ENCODE peak calls at places on chromosome X, in seven cellular contexts. S, P, U, K, F, R and L are unnamed samples.

GRCh38 chrX:109855501-109855900 is 122.4 kb upstream of the ACSL4 start:
- DNase-seq in U (no peak), F (no peak), R (no peak), P (peak; percentile 63), K (no peak), S (no peak), L (no peak)

GRCh38 chrX:39260965-39261364 is 459.7 kb downstream of the MID1IP1 start:
- DNase-seq in K (no peak), S (no peak), P (no peak), U (no peak), F (no peak), R (no peak), L (no peak)

GRCh38 chrX:118272237-118272636 is 73.7 kb upstream of the WDR44 start:
- DNase-seq in P (no peak), F (no peak), K (no peak), U (no peak), S (no peak), R (no peak), L (no peak)

GRCh38 chrX:150933945-150934350 is 35.5 kb upstream of the CD99L2 start:
- DNase-seq in U (no peak), F (no peak), P (no peak), R (no peak), S (no peak), K (no peak), L (no peak)

GRCh38 chrX:39162322-39162721 is 361.1 kb downstream of the MID1IP1 start:
- DNase-seq in S (no peak), K (peak; percentile 53), F (no peak), R (no peak), P (no peak), U (no peak), L (no peak)

GRCh38 chrX:68837119-68837518 is 8.3 kb downstream of the EFNB1 start:
- DNase-seq in R (no peak), K (no peak), U (no peak), P (no peak), F (no peak), S (no peak), L (no peak)

GRCh38 chrX:134533952-134534351 is 74.0 kb downstream of the HPRT1 start:
- DNase-seq in R (no peak), S (no peak), K (no peak), U (no peak), P (no peak), F (no peak), L (no peak)

GRCh38 chrX:18146009-18146408 is 74.7 kb downstream of the BEND2 start:
- DNase-seq in U (no peak), R (no peak), S (no peak), F (no peak), P (no peak), K (no peak), L (no peak)

GRCh38 chrX:74133156-74133796 is 170.7 kb upstream of the ZCCHC13 start:
- DNase-seq in P (peak; percentile 46), R (peak; percentile 56), U (peak; percentile 63), S (peak; percentile 19), K (no peak), F (peak; percentile 19), L (no peak)

GRCh38 chrX:13940646-13941045 is 89.0 kb downstream of the GEMIN8 start:
- DNase-seq in U (no peak), P (no peak), F (no peak), K (no peak), R (no peak), S (no peak), L (no peak)

GRCh38 chrX:133999013-133999705 is 13.8 kb upstream of the GPC3 start:
- DNase-seq in P (no peak), F (no peak), U (no peak), S (no peak), K (no peak), R (no peak), L (no peak)

GRCh38 chrX:130216312-130216711 is 44.5 kb downstream of the RAB33A start:
- DNase-seq in S (no peak), F (no peak), U (no peak), K (no peak), P (no peak), R (peak; percentile 19), L (no peak)

GRCh38 chrX:87755493-87755892 is 237.9 kb downstream of the KLHL4 start:
- DNase-seq in R (no peak), S (no peak), K (no peak), U (no peak), P (no peak), F (no peak), L (no peak)

GRCh38 chrX:115449742-115450141 is 111.2 kb upstream of the PLS3 start:
- DNase-seq in S (no peak), K (no peak), F (no peak), R (peak; percentile 2), U (no peak), P (peak; percentile 39), L (no peak)
- TF ChIP-seq TAF1 in S (no peak), K (no peak), F (no peak), R (no peak), U (no peak), P (no peak), L (no peak)

GRCh38 chrX:46627044-46627443 is 53.5 kb downstream of the CHST7 start:
- DNase-seq in F (no peak), R (no peak), K (no peak), P (no peak), S (no peak), U (no peak), L (no peak)

GRCh38 chrX:46627700-46628405 is 54.3 kb downstream of the CHST7 start:
- DNase-seq in P (no peak), S (no peak), F (no peak), K (no peak), U (no peak), R (no peak), L (no peak)

GRCh38 chrX:46624090-46624786 is 50.7 kb downstream of the CHST7 start:
- DNase-seq in U (no peak), R (no peak), P (no peak), F (no peak), K (no peak), S (no peak), L (no peak)

GRCh38 chrX:46628406-46629371 is 55.1 kb downstream of the CHST7 start:
- DNase-seq in U (no peak), F (peak; percentile 23), K (no peak), S (peak; percentile 91), P (no peak), R (no peak), L (no peak)

GRCh38 chrX:46626566-46626965 is 53.0 kb downstream of the CHST7 start:
- DNase-seq in F (no peak), P (no peak), R (no peak), U (no peak), S (no peak), K (no peak), L (no peak)
- TF ChIP-seq TAF1 in F (no peak), P (no peak), R (no peak), U (no peak), S (no peak), K (no peak), L (no peak)

DNA sequence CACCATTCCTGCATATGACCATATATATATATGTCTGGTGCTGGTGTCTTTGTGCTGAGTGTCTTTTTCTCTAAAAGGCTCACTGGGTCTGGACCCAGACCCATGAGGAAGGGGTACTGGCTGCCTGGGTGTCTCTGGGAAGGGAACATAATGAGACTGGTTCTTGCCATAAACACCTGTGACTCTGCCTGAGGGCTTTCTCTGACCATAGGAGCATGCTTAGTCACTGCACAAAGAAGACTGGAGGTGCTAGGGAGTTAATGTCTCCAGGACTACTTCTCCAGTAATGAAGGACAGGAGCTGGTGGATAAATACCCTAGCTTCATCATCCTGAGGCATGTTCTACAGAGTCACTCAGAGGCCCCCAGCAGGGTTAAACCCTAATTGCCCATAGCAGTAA is 47.1 kb upstream of the CASK start:
- DNase-seq in S (no peak), P (no peak), U (no peak), K (no peak), F (no peak), R (no peak), L (no peak)
- TF ChIP-seq TAF1 in S (no peak), P (no peak), U (no peak), K (no peak), F (no peak), R (no peak), L (no peak)

DNA sequence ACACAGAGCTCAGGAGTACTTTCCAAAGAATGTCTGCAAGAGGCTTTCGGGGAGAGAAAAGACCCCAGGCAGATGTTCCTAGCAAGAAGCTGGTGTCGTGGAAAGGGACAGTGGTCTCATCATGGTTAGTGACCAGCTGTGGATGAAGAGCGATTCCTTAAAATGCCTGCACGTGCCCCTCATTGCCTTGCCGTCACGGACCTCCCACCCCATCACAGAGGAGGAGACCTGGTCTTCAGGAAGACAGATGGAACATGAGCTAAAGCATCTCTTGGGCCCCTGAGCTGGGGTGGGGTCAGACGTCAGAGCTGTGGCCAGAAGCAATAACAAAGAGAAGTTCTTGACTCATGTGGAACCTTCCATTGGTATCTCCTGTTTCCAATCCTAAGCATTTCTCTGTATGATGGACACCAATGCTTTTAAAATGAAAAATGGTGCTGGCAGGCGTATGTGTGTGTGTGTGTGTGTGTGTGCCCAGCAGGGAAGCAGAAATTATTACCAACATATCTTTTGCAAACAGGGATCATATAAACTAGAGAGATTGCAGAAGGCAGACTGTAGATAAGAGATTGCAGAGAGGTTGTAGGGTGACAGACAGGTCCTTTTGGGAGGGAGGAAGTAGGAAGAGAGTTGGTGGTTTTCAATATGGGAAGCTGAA is 25.2 kb upstream of the ASMTL start:
- DNase-seq in S (no peak), F (no peak), P (no peak), U (no peak), K (peak; percentile 16), R (peak; percentile 36), L (no peak)
- TF ChIP-seq TAF1 in S (no peak), F (no peak), P (no peak), U (no peak), K (no peak), R (no peak), L (no peak)

GRCh38 chrX:40908857-40909475 is 173.6 kb upstream of the MED14 start:
- DNase-seq in U (no peak), K (no peak), R (no peak), F (no peak), S (no peak), P (no peak), L (no peak)
- TF ChIP-seq TAF1 in U (no peak), K (no peak), R (no peak), F (no peak), S (no peak), P (no peak), L (no peak)

GRCh38 chrX:7972586-7972985 is 45.4 kb upstream of the PNPLA4 start:
- DNase-seq in U (no peak), R (no peak), P (no peak), S (no peak), F (no peak), K (no peak), L (no peak)
- TF ChIP-seq TAF1 in U (no peak), R (no peak), P (no peak), S (no peak), F (no peak), K (no peak), L (no peak)